ENCODE peak calls at places on chromosomes 5 and 9, in four cellular contexts. Z, F, L and H are unnamed samples.

GRCh38 chr9:122807271-122807900 is 7.5 kb downstream of the OR1K1 start:
- DNase-seq in Z (no peak), F (no peak), L (no peak), H (no peak)

GRCh38 chr9:135048758-135049284 is 38.6 kb upstream of the OLFM1 start:
- DNase-seq in Z (no peak), F (no peak), L (no peak), H (no peak)

GRCh38 chr9:91681461-91682305 is 258.1 kb upstream of the NFIL3 start:
- DNase-seq in Z (peak; percentile 81), F (peak; percentile 92), L (peak; percentile 88), H (peak; percentile 86)

GRCh38 chr9:26175264-26175663 is 497.0 kb upstream of the TUSC1 start:
- DNase-seq in Z (no peak), F (no peak), L (no peak), H (no peak)

GRCh38 chr9:73154271-73154670 is 2.6 kb downstream of the ANXA1 start:
- DNase-seq in Z (no peak), F (no peak), L (no peak), H (no peak)

GRCh38 chr9:122347348-122348287 is 23.2 kb upstream of the PTGS1 start:
- DNase-seq in Z (peak; percentile 56), F (peak; percentile 41), L (no peak), H (no peak)

GRCh38 chr9:123457586-123457985 is 101.6 kb downstream of the CRB2 start:
- DNase-seq in Z (no peak), F (peak; percentile 38), L (no peak), H (no peak)

GRCh38 chr9:124410321-124410913 is 4.8 kb downstream of the PSMB7 start:
- DNase-seq in Z (no peak), F (no peak), L (no peak), H (no peak)

GRCh38 chr5:29079771-29080170 is 2041.4 kb upstream of the CDH9 start:
- DNase-seq in Z (no peak), F (no peak), L (no peak), H (no peak)

DNA sequence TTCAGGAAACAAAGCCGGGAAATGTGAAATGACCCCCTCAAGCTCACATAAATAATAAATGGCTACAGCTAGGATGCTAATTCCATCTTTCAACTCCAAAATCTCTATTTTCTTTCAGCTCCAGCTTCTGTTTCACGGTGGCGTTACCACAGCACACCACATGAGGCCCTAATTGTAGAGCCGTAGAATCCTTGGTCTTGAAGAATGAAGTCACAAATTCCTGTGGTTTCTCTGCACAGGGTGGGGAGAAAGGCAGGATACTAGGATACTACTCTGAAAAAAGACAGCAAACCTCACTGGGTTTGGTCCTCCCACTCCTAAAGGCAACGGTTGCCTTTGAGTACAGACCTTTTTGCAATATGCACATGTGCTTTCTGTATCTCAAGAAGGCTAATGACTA is 13.9 kb upstream of the RARS1 start:
- DNase-seq in Z (peak; percentile 86), F (no peak), L (no peak), H (no peak)
- TF ChIP-seq CTCF in Z (peak; percentile 31), F (no peak), L (no peak), H (no peak)

GRCh38 chr9:77276799-77277198 is 99.5 kb downstream of the VPS13A start:
- DNase-seq in Z (no peak), F (no peak), L (no peak), H (no peak)
- TF ChIP-seq CTCF in Z (no peak), F (no peak), L (no peak), H (no peak)

GRCh38 chr5:150153957-150154617 is 1.6 kb downstream of the PDGFRB start:
- DNase-seq in Z (no peak), F (no peak), L (no peak), H (no peak)
- TF ChIP-seq CTCF in Z (no peak), F (no peak), L (no peak), H (no peak)

DNA sequence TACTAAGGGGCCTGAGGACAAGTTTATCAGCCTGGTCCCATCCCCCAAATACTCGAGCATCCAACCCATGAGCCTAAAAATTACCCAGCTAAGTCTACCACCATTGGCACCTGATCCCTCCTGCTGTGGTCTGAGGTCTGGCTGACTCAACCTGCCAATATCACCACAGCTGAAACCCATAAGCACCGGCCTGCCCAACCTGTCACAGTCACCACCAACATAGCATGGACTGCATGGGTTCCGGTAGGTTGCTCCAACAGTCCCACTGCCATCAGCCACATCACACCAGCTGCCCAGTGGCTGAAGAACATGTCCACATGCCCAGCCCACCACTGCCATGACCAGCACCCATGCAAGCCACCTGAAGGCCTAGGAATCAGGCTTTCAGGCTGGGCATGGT is 495.0 kb downstream of the PRELID2 start:
- DNase-seq in Z (no peak), F (no peak), L (no peak), H (no peak)
- TF ChIP-seq CTCF in Z (no peak), F (no peak), L (no peak), H (no peak)

DNA sequence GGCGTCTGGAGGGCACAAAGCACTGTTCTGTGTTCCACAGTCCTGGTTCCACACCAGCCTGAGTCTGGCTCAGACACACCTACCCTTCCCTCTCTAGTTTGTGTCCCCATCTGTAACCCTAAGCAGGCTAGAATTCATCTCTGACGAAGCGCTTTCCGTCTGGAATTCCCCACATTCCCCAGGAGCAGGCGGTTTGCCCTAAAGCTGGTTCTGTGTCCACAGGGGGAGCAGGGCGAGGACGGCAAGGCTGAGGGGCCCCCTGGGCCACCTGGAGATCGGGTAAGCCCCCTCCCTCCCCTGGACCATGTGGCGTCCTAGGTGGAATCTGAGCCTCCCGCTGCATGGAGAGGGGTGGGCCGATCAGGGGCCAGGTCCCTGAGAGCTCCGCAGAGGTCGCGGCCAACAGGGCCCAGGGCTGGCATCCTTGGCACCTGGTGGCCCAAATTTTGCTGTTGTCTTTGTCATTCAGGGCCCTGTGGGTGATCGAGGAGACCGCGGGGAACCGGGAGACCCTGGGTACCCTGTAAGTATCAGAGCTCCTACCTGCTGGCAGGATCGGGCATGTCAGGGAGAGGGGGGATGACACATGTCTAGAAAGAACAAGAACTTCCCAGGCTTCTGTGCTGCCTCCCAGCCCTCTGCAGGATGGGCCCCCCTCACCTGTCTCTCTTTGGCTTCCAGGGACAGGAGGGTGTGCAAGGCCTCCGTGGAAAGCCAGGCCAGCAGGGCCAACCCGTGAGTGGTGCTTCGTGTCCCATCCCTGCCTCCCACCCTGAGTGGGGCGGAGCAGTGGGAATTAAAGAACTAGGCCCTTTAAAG is 34.5 kb upstream of the ORM1 start:
- DNase-seq in Z (peak; percentile 87), F (peak; percentile 63), L (no peak), H (no peak)
- TF ChIP-seq CTCF in Z (no peak), F (no peak), L (no peak), H (no peak)

DNA sequence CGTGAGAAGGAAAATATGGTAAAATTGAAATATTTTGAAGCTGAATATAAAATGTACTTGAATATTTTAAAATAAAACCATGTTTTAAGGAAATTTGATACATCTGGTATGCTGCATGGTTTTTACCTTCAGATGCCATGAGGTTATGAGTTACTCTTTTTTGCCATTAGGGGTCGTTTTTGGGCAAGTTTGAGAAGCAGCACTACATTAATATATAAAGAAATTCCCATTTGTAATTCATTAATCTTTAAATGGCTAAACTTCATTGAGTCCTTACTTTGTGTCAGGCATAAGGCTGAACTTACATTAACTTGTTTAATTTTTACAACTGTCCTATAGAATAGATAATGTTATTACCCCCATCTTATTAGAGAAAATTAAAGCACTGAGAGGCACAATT is 152.3 kb downstream of the KDM4C start:
- DNase-seq in Z (no peak), F (no peak), L (no peak), H (no peak)
- TF ChIP-seq CTCF in Z (peak; percentile 46), F (peak; percentile 32), L (no peak), H (no peak)

GRCh38 chr9:36415822-36416515 is 15.9 kb upstream of the RNF38 start:
- DNase-seq in Z (no peak), F (no peak), L (no peak), H (no peak)
- TF ChIP-seq CTCF in Z (no peak), F (no peak), L (no peak), H (no peak)

GRCh38 chr5:100790170-100790665 is 112.9 kb downstream of the ST8SIA4 start:
- DNase-seq in Z (no peak), F (peak; percentile 58), L (no peak), H (no peak)
- TF ChIP-seq CTCF in Z (no peak), F (no peak), L (no peak), H (peak; percentile 19)